ENCODE peak calls at places on chromosome 1, in four cellular contexts. One of them, this sample, is unnamed.

GRCh38 chr1:161421456-161421855 is 53.8 kb upstream of the CFAP126 start:
- DNase-seq in BJ: no peak
- DNase-seq in epithelial cell of esophagus: no peak
- DNase-seq in T-cell: no peak
- DNase-seq in this sample: peak

GRCh38 chr1:54839824-54840223 is 38.7 kb upstream of the TTC22 start:
- DNase-seq in BJ: no peak
- DNase-seq in epithelial cell of esophagus: peak
- DNase-seq in T-cell: no peak
- DNase-seq in this sample: no peak

GRCh38 chr1:84253891-84254290 is 47.6 kb upstream of the SAMD13 start:
- DNase-seq in BJ: peak
- DNase-seq in epithelial cell of esophagus: peak
- DNase-seq in T-cell: no peak
- DNase-seq in this sample: peak

GRCh38 chr1:211599250-211599649 is 20.3 kb upstream of the SLC30A1 start:
- DNase-seq in BJ: no peak
- DNase-seq in epithelial cell of esophagus: no peak
- DNase-seq in T-cell: no peak
- DNase-seq in this sample: no peak

GRCh38 chr1:162020145-162020544 is 3.5 kb downstream of the OLFML2B start:
- DNase-seq in BJ: no peak
- DNase-seq in epithelial cell of esophagus: no peak
- DNase-seq in T-cell: no peak
- DNase-seq in this sample: no peak

GRCh38 chr1:240107058-240107684 is 15.5 kb downstream of the FMN2 start:
- DNase-seq in BJ: no peak
- DNase-seq in epithelial cell of esophagus: no peak
- DNase-seq in T-cell: no peak
- DNase-seq in this sample: peak

GRCh38 chr1:180542113-180542512 is 16.7 kb upstream of the OVAAL start:
- DNase-seq in BJ: no peak
- DNase-seq in epithelial cell of esophagus: no peak
- DNase-seq in T-cell: no peak
- DNase-seq in this sample: no peak

GRCh38 chr1:235652364-235652763 is 2.8 kb upstream of the GNG4 start:
- DNase-seq in BJ: no peak
- DNase-seq in epithelial cell of esophagus: no peak
- DNase-seq in T-cell: no peak
- DNase-seq in this sample: no peak

GRCh38 chr1:45892068-45892785 is 88.8 kb downstream of the MAST2 start:
- DNase-seq in BJ: peak
- DNase-seq in epithelial cell of esophagus: peak
- DNase-seq in T-cell: no peak
- DNase-seq in this sample: no peak

GRCh38 chr1:160997323-160998038 is 23.5 kb downstream of the F11R start:
- DNase-seq in BJ: no peak
- DNase-seq in epithelial cell of esophagus: peak
- DNase-seq in T-cell: no peak
- DNase-seq in this sample: peak